ENCODE peak calls at places on chromosomes 11 and 22, in six cellular contexts. One of them, this sample, is unnamed.

GRCh38 chr22:29936186-29936585 is 53.2 kb downstream of the MTMR3 start:
- DNase-seq in K562: no peak
- DNase-seq in sigmoid colon: no peak
- DNase-seq in transverse colon: no peak
- DNase-seq in suprapubic skin: no peak
- DNase-seq in HepG2: no peak
- DNase-seq in this sample: no peak

GRCh38 chr11:117221775-117222517 is 9.9 kb downstream of the PCSK7 start:
- DNase-seq in K562: no peak
- DNase-seq in sigmoid colon: peak
- DNase-seq in transverse colon: peak
- DNase-seq in suprapubic skin: peak
- DNase-seq in HepG2: no peak
- DNase-seq in this sample: peak

GRCh38 chr11:68436985-68437926 is 23.3 kb upstream of the PPP6R3 start:
- DNase-seq in K562: peak
- DNase-seq in sigmoid colon: no peak
- DNase-seq in transverse colon: no peak
- DNase-seq in suprapubic skin: no peak
- DNase-seq in HepG2: no peak
- DNase-seq in this sample: no peak

GRCh38 chr11:6531267-6531752 is 34.2 kb downstream of the DNHD1 start:
- DNase-seq in K562: peak
- DNase-seq in sigmoid colon: no peak
- DNase-seq in transverse colon: no peak
- DNase-seq in suprapubic skin: no peak
- DNase-seq in HepG2: peak
- DNase-seq in this sample: no peak

GRCh38 chr11:61480936-61481335 is 27.6 kb upstream of the LRRC10B start:
- DNase-seq in K562: no peak
- DNase-seq in sigmoid colon: no peak
- DNase-seq in transverse colon: peak
- DNase-seq in suprapubic skin: no peak
- DNase-seq in HepG2: no peak
- DNase-seq in this sample: no peak

GRCh38 chr22:35538801-35539321 is 1.8 kb upstream of the RASD2 start:
- DNase-seq in K562: peak
- DNase-seq in sigmoid colon: no peak
- DNase-seq in transverse colon: peak
- DNase-seq in suprapubic skin: no peak
- DNase-seq in HepG2: no peak
- DNase-seq in this sample: no peak

GRCh38 chr11:32487270-32487669 is 51.9 kb upstream of the WT1 start:
- DNase-seq in K562: peak
- DNase-seq in sigmoid colon: no peak
- DNase-seq in transverse colon: no peak
- DNase-seq in suprapubic skin: no peak
- DNase-seq in HepG2: no peak
- DNase-seq in this sample: no peak

GRCh38 chr11:102317768-102318103 is 452 bp downstream of the BIRC3 start:
- DNase-seq in K562: no peak
- DNase-seq in sigmoid colon: no peak
- DNase-seq in transverse colon: no peak
- DNase-seq in suprapubic skin: no peak
- DNase-seq in HepG2: no peak
- DNase-seq in this sample: no peak

GRCh38 chr22:35477911-35478582 is 62.6 kb upstream of the RASD2 start:
- DNase-seq in K562: peak
- DNase-seq in sigmoid colon: peak
- DNase-seq in transverse colon: peak
- DNase-seq in suprapubic skin: no peak
- DNase-seq in HepG2: no peak
- DNase-seq in this sample: peak

GRCh38 chr11:95148421-95148820 is 58.8 kb downstream of the ENDOD1 start:
- DNase-seq in K562: no peak
- DNase-seq in sigmoid colon: no peak
- DNase-seq in transverse colon: no peak
- DNase-seq in suprapubic skin: no peak
- DNase-seq in HepG2: no peak
- DNase-seq in this sample: no peak

GRCh38 chr11:67120881-67121710 is 2.0 kb downstream of the KDM2A start:
- DNase-seq in K562: no peak
- DNase-seq in sigmoid colon: peak
- DNase-seq in transverse colon: peak
- DNase-seq in suprapubic skin: peak
- DNase-seq in HepG2: no peak
- DNase-seq in this sample: no peak

GRCh38 chr11:57342702-57343101 is 4.5 kb downstream of the P2RX3 start:
- DNase-seq in K562: no peak
- DNase-seq in sigmoid colon: no peak
- DNase-seq in transverse colon: no peak
- DNase-seq in suprapubic skin: no peak
- DNase-seq in HepG2: no peak
- DNase-seq in this sample: no peak

GRCh38 chr11:57341250-57341808 is 3.2 kb downstream of the P2RX3 start:
- DNase-seq in K562: no peak
- DNase-seq in sigmoid colon: no peak
- DNase-seq in transverse colon: no peak
- DNase-seq in suprapubic skin: no peak
- DNase-seq in HepG2: no peak
- DNase-seq in this sample: no peak

GRCh38 chr11:57338152-57338551 is at the start of gene P2RX3:
- DNase-seq in K562: no peak
- DNase-seq in sigmoid colon: no peak
- DNase-seq in transverse colon: no peak
- DNase-seq in suprapubic skin: no peak
- DNase-seq in HepG2: no peak
- DNase-seq in this sample: no peak

GRCh38 chr11:57339305-57339704 is 1.2 kb downstream of the P2RX3 start:
- DNase-seq in K562: no peak
- DNase-seq in sigmoid colon: no peak
- DNase-seq in transverse colon: no peak
- DNase-seq in suprapubic skin: no peak
- DNase-seq in HepG2: no peak
- DNase-seq in this sample: no peak

DNA sequence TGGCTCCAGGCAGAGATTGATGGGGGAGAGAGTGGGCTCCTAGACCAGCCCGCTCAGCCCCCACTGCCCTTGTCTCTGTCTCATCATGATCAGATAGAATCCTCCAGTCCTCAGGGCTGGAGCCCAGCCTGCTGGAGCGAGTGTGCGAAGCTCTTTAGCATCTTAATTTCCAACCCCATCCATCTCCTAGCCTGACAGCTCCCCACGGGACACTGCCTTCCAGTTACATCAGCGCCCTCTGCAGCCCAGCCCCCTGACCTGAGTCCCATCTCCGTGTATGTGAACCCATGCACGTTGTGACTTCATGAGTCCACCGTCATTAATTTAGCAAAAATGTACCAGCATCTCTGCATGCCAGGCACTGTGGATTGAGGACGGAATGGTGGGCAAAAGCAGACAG is 2.1 kb downstream of the P2RX3 start:
- DNase-seq in K562: peak
- DNase-seq in sigmoid colon: no peak
- DNase-seq in transverse colon: no peak
- DNase-seq in suprapubic skin: no peak
- DNase-seq in HepG2: no peak
- DNase-seq in this sample: no peak
- TF ChIP-seq CTCF in K562: peak
- TF ChIP-seq CTCF in sigmoid colon: no peak
- TF ChIP-seq CTCF in transverse colon: no peak
- TF ChIP-seq CTCF in suprapubic skin: no peak
- TF ChIP-seq CTCF in HepG2: peak
- TF ChIP-seq CTCF in this sample: no peak

DNA sequence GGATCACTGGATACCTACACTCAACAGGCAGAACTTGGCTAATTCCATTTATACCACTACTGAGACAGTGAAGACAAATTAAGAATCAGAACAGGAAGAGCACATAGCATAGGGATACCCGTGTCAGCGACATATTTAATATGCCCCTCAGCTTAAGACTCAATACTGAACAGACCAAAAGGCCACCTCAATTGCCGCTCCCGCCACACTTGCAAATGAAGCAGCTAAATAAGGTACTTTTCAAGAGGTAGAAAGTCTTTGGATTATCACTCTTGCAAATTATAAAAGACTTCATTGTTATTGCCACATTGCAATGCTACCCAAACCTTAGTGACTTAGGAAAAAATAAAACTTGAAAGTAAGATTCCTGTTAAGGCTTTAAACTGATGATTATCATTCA is 3.1 kb downstream of the DDX17 start:
- DNase-seq in K562: no peak
- DNase-seq in sigmoid colon: no peak
- DNase-seq in transverse colon: no peak
- DNase-seq in suprapubic skin: no peak
- DNase-seq in HepG2: no peak
- DNase-seq in this sample: no peak
- H3K4me3 ChIP-seq in K562: peak
- H3K4me3 ChIP-seq in sigmoid colon: peak
- H3K4me3 ChIP-seq in transverse colon: no peak
- H3K4me3 ChIP-seq in suprapubic skin: peak
- H3K4me3 ChIP-seq in HepG2: no peak
- H3K4me3 ChIP-seq in this sample: peak

GRCh38 chr11:12791245-12791644 is 117.0 kb downstream of the TEAD1 start:
- DNase-seq in K562: no peak
- DNase-seq in sigmoid colon: no peak
- DNase-seq in transverse colon: no peak
- DNase-seq in suprapubic skin: no peak
- DNase-seq in HepG2: no peak
- DNase-seq in this sample: no peak
- TF ChIP-seq EP300 in K562: no peak
- TF ChIP-seq EP300 in sigmoid colon: no peak
- TF ChIP-seq EP300 in transverse colon: no peak
- TF ChIP-seq EP300 in suprapubic skin: no peak
- TF ChIP-seq EP300 in HepG2: no peak
- TF ChIP-seq EP300 in this sample: no peak

GRCh38 chr11:78045851-78046485 is 17.7 kb upstream of the THRSP start:
- DNase-seq in K562: peak
- DNase-seq in sigmoid colon: peak
- DNase-seq in transverse colon: peak
- DNase-seq in suprapubic skin: peak
- DNase-seq in HepG2: peak
- DNase-seq in this sample: peak

GRCh38 chr11:78048561-78048960 is 15.1 kb upstream of the THRSP start:
- DNase-seq in K562: no peak
- DNase-seq in sigmoid colon: no peak
- DNase-seq in transverse colon: no peak
- DNase-seq in suprapubic skin: no peak
- DNase-seq in HepG2: no peak
- DNase-seq in this sample: no peak

GRCh38 chr11:78049348-78049747 is 14.3 kb upstream of the THRSP start:
- DNase-seq in K562: no peak
- DNase-seq in sigmoid colon: no peak
- DNase-seq in transverse colon: no peak
- DNase-seq in suprapubic skin: no peak
- DNase-seq in HepG2: no peak
- DNase-seq in this sample: no peak

GRCh38 chr11:78044706-78045105 is 19.0 kb upstream of the THRSP start:
- DNase-seq in K562: no peak
- DNase-seq in sigmoid colon: no peak
- DNase-seq in transverse colon: peak
- DNase-seq in suprapubic skin: no peak
- DNase-seq in HepG2: no peak
- DNase-seq in this sample: no peak

GRCh38 chr11:78046486-78046854 is 17.2 kb upstream of the THRSP start:
- DNase-seq in K562: no peak
- DNase-seq in sigmoid colon: no peak
- DNase-seq in transverse colon: no peak
- DNase-seq in suprapubic skin: no peak
- DNase-seq in HepG2: no peak
- DNase-seq in this sample: no peak
- TF ChIP-seq CTCF in K562: no peak
- TF ChIP-seq CTCF in sigmoid colon: peak
- TF ChIP-seq CTCF in transverse colon: no peak
- TF ChIP-seq CTCF in suprapubic skin: no peak
- TF ChIP-seq CTCF in HepG2: no peak
- TF ChIP-seq CTCF in this sample: no peak